ENCODE peak calls at places on chromosomes 11 and 22, in five cellular contexts. X is gastrocnemius medialis, V is right lobe of liver, H is psoas muscle, O is right atrium auricular region. W is an unnamed sample. For H3K36me3 and H3K27me3, the result is how much of the 10 kb centered on the place peaks cover.

GRCh38 chr11:122344281-122344680 is 228.3 kb upstream of the BLID start:
- DNase-seq in X (no peak), O (peak), H (no peak), V (no peak), W (no peak)

GRCh38 chr11:10568486-10568941 is at the start of gene LYVE1:
- DNase-seq in O (peak), X (peak), V (no peak), H (no peak), W (no peak)

GRCh38 chr11:114161486-114162250 is 102.2 kb downstream of the ZBTB16 start:
- DNase-seq in V (no peak), O (no peak), X (no peak), H (no peak), W (no peak)

GRCh38 chr11:46309669-46310288 is 32.3 kb downstream of the CREB3L1 start:
- DNase-seq in V (no peak), O (no peak), H (no peak), X (no peak), W (no peak)

GRCh38 chr11:12249590-12250260 is 127.6 kb upstream of the PARVA start:
- DNase-seq in H (no peak), X (no peak), V (no peak), O (no peak), W (no peak)

GRCh38 chr11:103682318-103683184 is 353.9 kb upstream of the DDI1 start:
- DNase-seq in O (peak), V (peak), H (peak), X (peak), W (peak)

GRCh38 chr11:123682976-123683375 is 28.6 kb upstream of the SCN3B start:
- DNase-seq in O (no peak), X (no peak), V (no peak), H (no peak), W (no peak)

GRCh38 chr22:22895776-22896445 is 8.3 kb downstream of the IGLL5 start:
- DNase-seq in O (no peak), V (no peak), H (no peak), X (no peak), W (no peak)

GRCh38 chr11:61507962-61508824 is at the start of gene LRRC10B:
- DNase-seq in X (no peak), V (no peak), H (peak), O (no peak), W (no peak)

GRCh38 chr11:69274531-69275016 is 19.4 kb upstream of the MYEOV start:
- DNase-seq in X (no peak), V (peak), H (no peak), O (no peak), W (no peak)

GRCh38 chr22:41480397-41480735 is 11.4 kb downstream of the ACO2 start:
- DNase-seq in O (no peak), V (no peak), H (no peak), X (no peak), W (no peak)

GRCh38 chr11:65133724-65134123 is 595 bp downstream of the SYVN1 start:
- DNase-seq in V (peak), H (peak), X (no peak), O (no peak), W (no peak)

GRCh38 chr11:66543263-66544107 is 2.4 kb downstream of the ZDHHC24 start:
- DNase-seq in V (no peak), H (no peak), O (no peak), X (no peak), W (peak)

GRCh38 chr11:93532285-93532789 is 10.9 kb downstream of the SMCO4 start:
- DNase-seq in X (no peak), V (no peak), H (no peak), O (no peak), W (no peak)

GRCh38 chr11:47378011-47378835 is at the start of gene SPI1:
- DNase-seq in X (no peak), O (peak), H (peak), V (no peak), W (no peak)

GRCh38 chr11:67371549-67372231 is 1.7 kb downstream of the CLCF1 start:
- DNase-seq in V (no peak), X (no peak), O (peak), H (peak), W (no peak)

GRCh38 chr11:36253238-36253637 is 36.0 kb downstream of the COMMD9 start:
- DNase-seq in H (no peak), V (no peak), O (no peak), X (no peak), W (no peak)

GRCh38 chr11:117610045-117610444 is 187.0 kb downstream of the DSCAML1 start:
- DNase-seq in H (no peak), O (no peak), X (no peak), V (no peak), W (no peak)

GRCh38 chr11:77053217-77054013 is 13.4 kb upstream of the CAPN5 start:
- DNase-seq in X (no peak), O (no peak), H (no peak), V (no peak), W (no peak)

GRCh38 chr11:125923012-125923579 is 18.8 kb downstream of the DDX25 start:
- DNase-seq in X (no peak), H (peak), V (peak), O (peak), W (peak)

GRCh38 chr11:115892016-115892415 is 387.8 kb upstream of the CADM1 start:
- DNase-seq in V (no peak), H (no peak), O (no peak), X (no peak), W (no peak)

GRCh38 chr22:50696799-50697561 is 24.4 kb downstream of the SHANK3 start:
- DNase-seq in V (peak), X (no peak), H (peak), O (no peak), W (no peak)

GRCh38 chr11:134223836-134224709 is at the start of the genes NCAPD3 and VPS26B:
- DNase-seq in X (peak), O (peak), V (peak), H (peak), W (peak)

GRCh38 chr22:31278643-31279326 is 13.5 kb downstream of the PIK3IP1 start:
- DNase-seq in H (no peak), O (no peak), V (peak), X (no peak), W (peak)

GRCh38 chr11:125165111-125165663 is 636 bp downstream of the PKNOX2 start:
- DNase-seq in X (no peak), O (no peak), V (no peak), H (peak), W (no peak)

GRCh38 chr11:114794048-114794684 is 115.8 kb downstream of the NXPE2 start:
- DNase-seq in H (no peak), V (no peak), O (no peak), X (no peak), W (no peak)

GRCh38 chr11:70313945-70314344 is 43.5 kb downstream of the PPFIA1 start:
- DNase-seq in V (no peak), X (no peak), O (no peak), H (no peak), W (no peak)

GRCh38 chr11:75574698-75575265 is 12.7 kb downstream of the SERPINH1 start:
- DNase-seq in H (no peak), O (no peak), V (no peak), X (no peak), W (no peak)

GRCh38 chr11:120227228-120227852 is 12.6 kb upstream of the POU2F3 start:
- DNase-seq in V (no peak), O (no peak), X (no peak), H (no peak), W (no peak)

GRCh38 chr22:50473855-50474671 is 772 bp downstream of the SBF1 start:
- DNase-seq in H (peak), V (no peak), X (no peak), O (no peak), W (no peak)

DNA sequence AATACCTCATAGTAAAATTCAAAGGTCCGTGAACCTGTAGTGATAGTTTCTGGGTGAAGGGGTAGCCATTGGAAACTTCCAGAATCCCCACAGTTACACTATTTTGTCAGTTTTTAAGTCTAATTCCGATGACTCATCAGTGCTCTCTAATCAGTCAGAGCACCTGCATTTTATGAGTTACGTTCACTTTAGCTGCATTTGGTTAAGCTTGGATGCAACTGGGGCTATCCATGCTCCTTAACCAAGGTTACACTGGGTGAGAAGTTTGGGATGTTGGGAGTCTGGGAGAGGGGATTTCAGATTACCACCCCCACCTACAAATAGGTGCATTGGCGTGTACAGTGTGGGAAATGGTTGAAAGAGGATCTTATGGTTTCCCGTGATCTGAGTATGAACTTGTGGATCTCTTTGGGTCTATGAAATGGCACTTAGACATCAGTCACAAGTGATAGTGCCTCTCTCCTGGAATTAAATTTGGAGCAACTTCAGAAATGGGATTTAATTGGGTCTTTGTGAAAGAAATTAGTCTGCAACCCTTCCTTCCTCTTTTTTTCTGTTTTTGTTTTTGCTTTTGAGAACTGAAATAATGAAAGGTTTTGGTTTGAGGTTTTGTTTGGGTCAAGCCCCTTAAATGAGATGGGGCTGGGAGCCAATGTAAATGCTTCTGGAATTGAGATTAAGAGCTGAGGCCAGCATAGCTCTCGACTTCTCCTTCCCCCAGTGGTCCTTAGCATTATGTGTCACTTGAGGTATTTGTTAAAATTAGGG is 31.5 kb downstream of the EHF start:
- DNase-seq in X (no peak), V (no peak), H (no peak), O (no peak), W (no peak)
- H3K36me3 ChIP-seq in X (under half), V (under half), H (under half), O (under half), W (under half)

GRCh38 chr11:127644366-127644765 is 643.8 kb upstream of the KIRREL3 start:
- DNase-seq in V (no peak), O (no peak), X (no peak), H (no peak), W (no peak)

GRCh38 chr11:127640822-127641485 is 640.4 kb upstream of the KIRREL3 start:
- DNase-seq in V (no peak), O (no peak), H (no peak), X (no peak), W (no peak)

GRCh38 chr11:127643659-127644058 is 643.1 kb upstream of the KIRREL3 start:
- DNase-seq in H (no peak), X (no peak), V (no peak), O (no peak), W (no peak)

GRCh38 chr11:127639916-127640315 is 639.3 kb upstream of the KIRREL3 start:
- DNase-seq in O (no peak), H (no peak), X (no peak), V (no peak), W (no peak)
- H3K27ac ChIP-seq in O (no peak), H (no peak), X (no peak), V (no peak), W (no peak)

DNA sequence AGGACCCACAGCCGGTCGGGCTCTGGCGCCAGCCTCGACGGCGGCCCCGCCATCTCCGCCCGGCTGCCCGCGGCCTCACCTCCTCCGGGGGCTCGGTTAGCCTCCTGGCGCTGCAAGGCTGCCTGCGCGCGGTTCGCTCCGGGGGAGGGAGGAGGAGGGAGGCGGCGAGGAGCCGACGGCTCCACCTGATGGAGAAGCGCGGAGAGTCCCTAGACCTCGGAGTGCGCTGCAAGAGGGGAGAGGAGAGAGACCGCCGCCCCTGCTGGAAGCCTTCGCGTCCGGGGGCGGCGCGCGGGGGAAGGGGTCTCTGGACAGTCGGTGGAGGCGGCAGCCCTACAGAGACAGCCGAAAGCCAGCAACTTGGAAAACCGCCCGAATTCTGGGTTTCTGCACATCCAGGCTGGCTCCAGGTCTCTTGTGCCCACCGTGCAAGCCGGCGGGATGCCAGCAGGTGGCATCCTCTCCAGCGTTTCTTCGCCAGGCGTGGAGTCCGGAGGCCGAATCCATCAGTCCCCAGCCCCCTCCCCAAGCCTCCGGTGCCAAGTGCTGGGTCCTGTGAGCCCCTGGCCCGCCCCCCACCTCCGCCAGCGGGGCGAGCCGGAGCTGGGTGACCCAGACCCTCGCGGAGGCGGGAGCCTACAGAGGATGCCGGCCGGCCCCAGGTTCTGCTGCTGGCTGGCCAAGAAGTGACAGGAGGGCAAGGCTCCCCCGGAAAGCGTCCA is 2.9 kb upstream of the KIRREL3 start:
- DNase-seq in H (no peak), X (no peak), V (peak), O (no peak), W (no peak)
- H3K27me3 ChIP-seq in H (under half), X (half or more), V (under half), O (under half), W (under half)

GRCh38 chr22:27892064-27892463 is 27.0 kb downstream of the PITPNB start:
- DNase-seq in H (no peak), X (no peak), O (no peak), V (peak), W (no peak)
- H3K36me3 ChIP-seq in H (half or more), X (half or more), O (half or more), V (under half), W (under half)

GRCh38 chr11:19753451-19754041 is 40.9 kb downstream of the NAV2 start:
- DNase-seq in X (no peak), O (no peak), H (no peak), V (no peak), W (no peak)
- H3K27ac ChIP-seq in X (no peak), O (no peak), H (no peak), V (no peak), W (no peak)